ENCODE peak calls at places on chromosomes 5 and 9, in nine cellular contexts. Q is pancreas; H is activated CD8-positive, alpha-beta memory T cell treated with anti-CD3 and anti-CD28 coated beads, Interleukin-2, amount 50 U/mL, for 4 hours; I is iris pigment epithelial cell; R is HFF-Myc; J is NCI-H748 treated with DMSO at 0.1 percent for 48 hours; K is stimulated activated naive CD4-positive, alpha-beta T cell; T is stimulated activated CD8-positive, alpha-beta memory T cell treated with anti-CD3 and anti-CD28 coated beads, Interleukin-12 subunit alpha, Interleukin-12 subunit beta, amount 100 ng/mL, for 1 hour; W is epithelial cell of esophagus. A is an unnamed sample.

GRCh38 chr5:84862132-84862531 is 477.5 kb upstream of the EDIL3 start:
- DNase-seq in Q (no peak), H (no peak), I (no peak), R (no peak), J (no peak), K (no peak), T (no peak), W (no peak), A (no peak)

GRCh38 chr5:116145416-116145815 is 60.6 kb downstream of the COMMD10 start:
- DNase-seq in Q (no peak), H (no peak), I (no peak), R (no peak), J (peak), K (no peak), T (no peak), W (no peak), A (no peak)

GRCh38 chr5:32147236-32147635 is 26.9 kb downstream of the GOLPH3 start:
- DNase-seq in Q (no peak), H (no peak), I (no peak), R (no peak), J (no peak), K (no peak), T (no peak), W (no peak), A (no peak)

GRCh38 chr5:136631176-136631575 is 265.8 kb upstream of the TRPC7 start:
- DNase-seq in Q (no peak), H (no peak), I (peak), R (no peak), J (no peak), K (no peak), T (no peak), W (peak), A (no peak)

GRCh38 chr5:136890431-136891148 is 525.2 kb upstream of the TRPC7 start:
- DNase-seq in Q (no peak), H (no peak), I (no peak), R (no peak), J (no peak), K (no peak), T (no peak), W (no peak), A (no peak)

GRCh38 chr5:151096001-151096373 is 15.2 kb upstream of the TNIP1 start:
- DNase-seq in Q (no peak), H (no peak), I (no peak), R (no peak), J (no peak), K (no peak), T (no peak), W (no peak), A (no peak)

GRCh38 chr9:137387034-137387890 is 35.7 kb downstream of the EXD3 start:
- DNase-seq in Q (peak), H (no peak), I (peak), R (no peak), J (no peak), K (peak), T (no peak), W (no peak), A (no peak)

GRCh38 chr5:107524111-107524510 is 146.6 kb downstream of the EFNA5 start:
- DNase-seq in Q (no peak), H (no peak), I (no peak), R (no peak), J (no peak), K (no peak), T (no peak), W (peak), A (no peak)

GRCh38 chr5:126137771-126138474 is 285.3 kb upstream of the GRAMD2B start:
- DNase-seq in Q (no peak), H (no peak), I (no peak), R (no peak), J (no peak), K (no peak), T (no peak), W (no peak), A (no peak)

GRCh38 chr9:81685763-81686613 is 3.4 kb downstream of the TLE1 start:
- DNase-seq in Q (no peak), H (no peak), I (peak), R (no peak), J (peak), K (no peak), T (no peak), W (peak), A (peak)

GRCh38 chr9:94801242-94801641 is 74.7 kb downstream of the AOPEP start:
- DNase-seq in Q (no peak), H (no peak), I (no peak), R (no peak), J (no peak), K (no peak), T (no peak), W (no peak), A (no peak)

GRCh38 chr5:179186801-179187200 is 126.6 kb downstream of the ZNF354C start:
- DNase-seq in Q (no peak), H (no peak), I (no peak), R (no peak), J (no peak), K (no peak), T (no peak), W (no peak), A (no peak)

GRCh38 chr5:169268019-169268418 is 32.9 kb downstream of the SLIT3 start:
- DNase-seq in Q (no peak), H (no peak), I (no peak), R (peak), J (no peak), K (no peak), T (no peak), W (peak), A (no peak)

GRCh38 chr9:131622536-131622935 is 77.2 kb downstream of the PRRT1B start:
- DNase-seq in Q (no peak), H (no peak), I (no peak), R (no peak), J (no peak), K (no peak), T (no peak), W (no peak), A (no peak)

GRCh38 chr5:133877351-133878235 is 90.8 kb downstream of the C5orf15 start:
- DNase-seq in Q (no peak), H (no peak), I (no peak), R (no peak), J (no peak), K (no peak), T (no peak), W (no peak), A (no peak)

GRCh38 chr5:56270568-56271392 is 37.6 kb upstream of the ANKRD55 start:
- DNase-seq in Q (peak), H (peak), I (peak), R (peak), J (peak), K (peak), T (peak), W (peak), A (peak)